ENCODE peak calls at places on chromosomes 6 and 20, in nine cellular contexts. V, O, B, N, I, Z, K, D and U are unnamed samples.

GRCh38 chr6:29009358-29009757 is 4.2 kb upstream of the ZNF311 start:
- DNase-seq in V (peak; percentile 1), O (no peak), B (no peak), N (no peak), I (no peak), Z (peak; percentile 62), K (no peak), D (no peak), U (no peak)

GRCh38 chr6:291697-292505 is at the start of gene DUSP22:
- DNase-seq in V (peak; percentile 85), O (no peak), B (peak; percentile 97), N (no peak), I (peak; percentile 78), Z (no peak), K (peak; percentile 48), D (peak; percentile 50), U (peak; percentile 88)

GRCh38 chr20:24813936-24814335 is 135.1 kb upstream of the CST7 start:
- DNase-seq in V (no peak), O (no peak), B (no peak), N (no peak), I (no peak), Z (no peak), K (no peak), D (no peak), U (no peak)

GRCh38 chr6:13004610-13005009 is 288.0 kb downstream of the PHACTR1 start:
- DNase-seq in V (no peak), O (no peak), B (no peak), N (no peak), I (no peak), Z (no peak), K (no peak), D (no peak), U (no peak)

GRCh38 chr20:23200914-23201313 is 114.8 kb upstream of the CD93 start:
- DNase-seq in V (peak; percentile 32), O (peak; percentile 19), B (peak; percentile 41), N (no peak), I (peak; percentile 66), Z (peak; percentile 63), K (peak; percentile 15), D (no peak), U (no peak)

GRCh38 chr6:90445533-90446108 is 141.3 kb downstream of the MAP3K7 start:
- DNase-seq in V (no peak), O (no peak), B (no peak), N (no peak), I (no peak), Z (no peak), K (no peak), D (no peak), U (no peak)

GRCh38 chr6:25337004-25337403 is 57.8 kb downstream of the CARMIL1 start:
- DNase-seq in V (peak; percentile 24), O (no peak), B (no peak), N (no peak), I (no peak), Z (no peak), K (no peak), D (no peak), U (peak; percentile 60)

GRCh38 chr6:37399131-37399530 is 33.9 kb upstream of the CMTR1 start:
- DNase-seq in V (no peak), O (no peak), B (no peak), N (no peak), I (no peak), Z (no peak), K (no peak), D (no peak), U (no peak)

GRCh38 chr6:26105109-26105730 is 18.0 kb downstream of the HFE start:
- DNase-seq in V (no peak), O (no peak), B (no peak), N (no peak), I (no peak), Z (peak; percentile 19), K (no peak), D (no peak), U (no peak)

GRCh38 chr6:112118034-112118433 is 30.6 kb downstream of the FAM229B start:
- DNase-seq in V (no peak), O (no peak), B (no peak), N (no peak), I (no peak), Z (no peak), K (no peak), D (no peak), U (no peak)

GRCh38 chr6:3228791-3229565 is 1.5 kb upstream of the TUBB2B start:
- DNase-seq in V (no peak), O (peak; percentile 83), B (no peak), N (peak; percentile 95), I (no peak), Z (peak; percentile 94), K (no peak), D (no peak), U (no peak)

GRCh38 chr6:40308533-40309306 is 278.4 kb downstream of the LRFN2 start:
- DNase-seq in V (peak; percentile 37), O (peak; percentile 40), B (peak; percentile 24), N (no peak), I (peak; percentile 13), Z (peak; percentile 82), K (peak; percentile 40), D (peak; percentile 6), U (peak; percentile 31)